ENCODE peak calls at places on chromosomes 5 and 9, in four cellular contexts. K is epithelial cell of proximal tubule, A is kidney epithelial cell, H is PC-3. E is an unnamed sample.
A peak's percentile ranks its signal among the peaks of the same experiment; 100 is the strongest.

GRCh38 chr9:127644943-127645342 is 32.9 kb downstream of the STXBP1 start:
- DNase-seq in A (no peak), H (no peak), K (no peak), E (no peak)

GRCh38 chr9:98329281-98329680 is 73.8 kb upstream of the TBC1D2 start:
- DNase-seq in K (no peak), H (peak; percentile 3), A (no peak), E (no peak)

GRCh38 chr9:89953824-89954223 is 349.0 kb downstream of the GADD45G start:
- DNase-seq in K (no peak), A (no peak), H (no peak), E (no peak)

GRCh38 chr9:106918825-106919509 is 56.0 kb downstream of the ZNF462 start:
- DNase-seq in H (no peak), A (no peak), K (no peak), E (no peak)

GRCh38 chr5:84393969-84394368 is 9.3 kb upstream of the EDIL3 start:
- DNase-seq in K (peak; percentile 80), H (peak; percentile 89), A (peak; percentile 89), E (peak; percentile 42)

GRCh38 chr5:14286007-14286406 is 142.9 kb downstream of the TRIO start:
- DNase-seq in H (no peak), K (no peak), A (no peak), E (no peak)

GRCh38 chr5:10593531-10594181 is 29.8 kb downstream of the ANKRD33B start:
- DNase-seq in H (no peak), K (no peak), A (no peak), E (no peak)

GRCh38 chr9:130359819-130360218 is 84.9 kb upstream of the ASS1 start:
- DNase-seq in A (no peak), H (no peak), K (no peak), E (no peak)

GRCh38 chr9:97923529-97924108 is 1.3 kb upstream of the TRMO start:
- DNase-seq in H (peak; percentile 77), K (peak; percentile 42), A (peak; percentile 28), E (peak; percentile 77)

GRCh38 chr5:151267481-151268275 is 14.7 kb downstream of the GM2A start:
- DNase-seq in A (no peak), H (peak; percentile 30), K (no peak), E (no peak)

GRCh38 chr5:1152156-1152555 is 40.3 kb upstream of the SLC12A7 start:
- DNase-seq in K (no peak), A (no peak), H (no peak), E (no peak)

GRCh38 chr9:70049236-70049635 is 5.6 kb downstream of the MAMDC2 start:
- DNase-seq in K (no peak), H (peak; percentile 55), A (no peak), E (peak; percentile 65)

GRCh38 chr5:57028166-57028565 is 76.2 kb upstream of the MIER3 start:
- DNase-seq in A (no peak), K (no peak), H (no peak), E (no peak)

GRCh38 chr5:23675456-23675855 is 168.0 kb downstream of the PRDM9 start:
- DNase-seq in A (no peak), H (no peak), K (no peak), E (no peak)

GRCh38 chr9:108058137-108058779 is 568.7 kb upstream of the KLF4 start:
- DNase-seq in K (no peak), H (no peak), A (no peak), E (no peak)

DNA sequence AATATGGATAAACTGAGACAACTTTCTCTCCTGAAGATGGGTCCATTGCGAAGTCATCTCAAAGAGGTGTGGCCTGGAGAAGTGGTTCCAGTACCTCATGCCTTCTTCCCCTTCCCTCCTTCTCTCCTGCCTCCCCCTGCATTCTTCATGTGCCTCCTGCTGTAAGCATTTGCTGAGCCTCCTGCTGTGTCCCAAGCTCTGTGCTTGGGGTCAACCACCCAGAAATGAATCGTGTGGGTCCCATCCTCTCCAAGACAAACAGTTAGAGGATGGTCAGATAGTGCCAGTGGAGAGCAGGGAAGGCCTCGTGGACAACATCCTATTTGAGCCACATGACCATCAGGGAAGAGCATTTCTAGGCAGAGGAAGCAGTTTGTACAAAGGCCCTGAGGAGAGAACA is 53.5 kb downstream of the KCNIP1 start:
- DNase-seq in A (no peak), H (no peak), K (no peak), E (no peak)
- H3K4me3 ChIP-seq in A (no peak overlapping the region), H (no peak overlapping the region), K (no peak overlapping the region), E (no peak overlapping the region)

DNA sequence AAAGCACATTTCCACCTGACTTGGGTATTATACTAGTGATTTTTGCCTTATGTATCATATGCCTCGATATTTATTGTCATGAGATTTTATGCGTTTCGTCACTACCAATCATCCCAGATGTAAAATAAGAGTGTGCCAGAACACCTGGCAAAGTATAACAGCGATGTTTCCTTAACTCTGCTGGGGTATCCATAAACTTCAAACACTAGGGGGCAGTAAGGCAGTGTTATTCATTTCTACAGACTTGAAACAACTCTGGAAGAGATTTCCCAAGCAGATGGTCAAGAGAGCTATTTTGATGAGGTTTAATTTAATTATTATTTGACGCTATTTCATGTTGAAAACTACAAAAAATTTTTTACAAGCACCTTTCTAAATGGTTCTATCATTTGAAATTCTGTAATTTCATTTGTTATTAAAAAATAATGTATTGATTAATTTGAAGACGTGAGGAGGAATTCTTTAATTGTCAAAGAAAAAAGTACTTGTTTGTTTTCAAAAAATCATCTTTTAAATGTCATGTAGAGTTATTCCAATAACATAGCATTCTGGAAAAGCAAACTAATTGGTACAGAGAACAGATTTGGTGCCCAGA is 388.5 kb upstream of the CTNND2 start:
- DNase-seq in A (no peak), K (no peak), H (peak; percentile 88), E (no peak)
- TF ChIP-seq CTCF in A (peak; percentile 30), K (peak; percentile 39), H (peak; percentile 90), E (no peak)

GRCh38 chr5:51376504-51376903 is 6.7 kb upstream of the ISL1 start:
- DNase-seq in H (no peak), K (no peak), A (no peak), E (no peak)
- H3K4me3 ChIP-seq in H (no peak overlapping the region), K (no peak overlapping the region), A (no peak overlapping the region), E (no peak overlapping the region)

GRCh38 chr5:59385700-59386099 is 507.8 kb downstream of the PDE4D start:
- DNase-seq in H (no peak), A (no peak), K (no peak), E (no peak)

GRCh38 chr5:59380350-59380951 is 513.1 kb downstream of the PDE4D start:
- DNase-seq in H (peak; percentile 30), A (peak; percentile 70), K (peak; percentile 35), E (peak; percentile 79)
- TF ChIP-seq CTCF in H (peak; percentile 41), A (peak; percentile 43), K (peak; percentile 58), E (peak; percentile 63)

GRCh38 chr9:124859803-124860581 is 1.8 kb downstream of the RPL35 start:
- DNase-seq in H (no peak), K (no peak), A (no peak), E (no peak)
- H3K4me3 ChIP-seq in H (peak overlapping the region; percentile 98), K (peak overlapping the region; percentile 90), A (peak overlapping the region; percentile 96), E (peak overlapping the region; percentile 89)

E was measured in AG10803.